ENCODE peak calls at places on chromosomes 4 and X, in eight cellular contexts. One of them, this sample, is unnamed.

GRCh38 chr4:84750260-84750955 is 167.5 kb downstream of the CDS1 start:
- DNase-seq in right atrium auricular region: no peak
- DNase-seq in ureter: no peak
- DNase-seq in NCI-H1417: peak; percentile 56
- DNase-seq in T-helper 2 cell: no peak
- DNase-seq in EL: peak; percentile 49
- DNase-seq in HT-29: peak; percentile 50
- DNase-seq in Ammon's horn: peak; percentile 64
- DNase-seq in this sample: peak; percentile 46

GRCh38 chr4:158131037-158131436 is 41.8 kb downstream of the GASK1B start:
- DNase-seq in T-helper 2 cell: no peak
- DNase-seq in HT-29: no peak
- DNase-seq in NCI-H1417: no peak
- DNase-seq in right atrium auricular region: no peak
- DNase-seq in ureter: no peak
- DNase-seq in Ammon's horn: no peak
- DNase-seq in EL: peak; percentile 6
- DNase-seq in this sample: no peak

GRCh38 chrX:108304210-108304609 is 134.0 kb downstream of the COL4A6 start:
- DNase-seq in EL: no peak
- DNase-seq in Ammon's horn: no peak
- DNase-seq in T-helper 2 cell: no peak
- DNase-seq in right atrium auricular region: no peak
- DNase-seq in HT-29: peak; percentile 36
- DNase-seq in ureter: no peak
- DNase-seq in NCI-H1417: no peak
- DNase-seq in this sample: no peak

GRCh38 chrX:155148724-155149537 is 67.3 kb upstream of the VBP1 start:
- DNase-seq in right atrium auricular region: no peak
- DNase-seq in T-helper 2 cell: no peak
- DNase-seq in HT-29: peak; percentile 49
- DNase-seq in Ammon's horn: peak; percentile 1
- DNase-seq in NCI-H1417: peak; percentile 31
- DNase-seq in EL: peak; percentile 13
- DNase-seq in ureter: no peak
- DNase-seq in this sample: no peak

GRCh38 chr4:10079256-10079655 is 37.3 kb downstream of the WDR1 start:
- DNase-seq in HT-29: no peak
- DNase-seq in right atrium auricular region: no peak
- DNase-seq in T-helper 2 cell: no peak
- DNase-seq in NCI-H1417: no peak
- DNase-seq in ureter: no peak
- DNase-seq in Ammon's horn: no peak
- DNase-seq in EL: no peak
- DNase-seq in this sample: no peak

GRCh38 chr4:84915396-84915780 is 51.1 kb downstream of the WDFY3 start:
- DNase-seq in HT-29: no peak
- DNase-seq in Ammon's horn: no peak
- DNase-seq in right atrium auricular region: no peak
- DNase-seq in T-helper 2 cell: no peak
- DNase-seq in ureter: no peak
- DNase-seq in NCI-H1417: no peak
- DNase-seq in EL: no peak
- DNase-seq in this sample: peak; percentile 75

GRCh38 chr4:39637572-39638357 is 900 bp downstream of the SMIM14 start:
- DNase-seq in NCI-H1417: peak; percentile 67
- DNase-seq in Ammon's horn: peak; percentile 74
- DNase-seq in HT-29: peak; percentile 82
- DNase-seq in T-helper 2 cell: no peak
- DNase-seq in right atrium auricular region: peak; percentile 68
- DNase-seq in EL: peak; percentile 76
- DNase-seq in ureter: no peak
- DNase-seq in this sample: no peak

GRCh38 chrX:40268126-40268525 is 170.4 kb upstream of the BCOR start:
- DNase-seq in Ammon's horn: no peak
- DNase-seq in HT-29: no peak
- DNase-seq in EL: no peak
- DNase-seq in T-helper 2 cell: no peak
- DNase-seq in right atrium auricular region: no peak
- DNase-seq in NCI-H1417: no peak
- DNase-seq in ureter: no peak
- DNase-seq in this sample: no peak

GRCh38 chr4:137367608-137368007 is 164.7 kb downstream of the PCDH18 start:
- DNase-seq in NCI-H1417: no peak
- DNase-seq in T-helper 2 cell: no peak
- DNase-seq in right atrium auricular region: no peak
- DNase-seq in Ammon's horn: no peak
- DNase-seq in ureter: no peak
- DNase-seq in EL: peak; percentile 74
- DNase-seq in HT-29: no peak
- DNase-seq in this sample: no peak

GRCh38 chr4:177975315-177975714 is 533.1 kb upstream of the AGA start:
- DNase-seq in HT-29: no peak
- DNase-seq in right atrium auricular region: no peak
- DNase-seq in ureter: no peak
- DNase-seq in NCI-H1417: no peak
- DNase-seq in T-helper 2 cell: no peak
- DNase-seq in EL: no peak
- DNase-seq in Ammon's horn: no peak
- DNase-seq in this sample: no peak

GRCh38 chrX:18410038-18410437 is 15.4 kb upstream of the CDKL5 start:
- DNase-seq in T-helper 2 cell: no peak
- DNase-seq in ureter: no peak
- DNase-seq in Ammon's horn: peak; percentile 44
- DNase-seq in NCI-H1417: peak; percentile 3
- DNase-seq in HT-29: no peak
- DNase-seq in right atrium auricular region: no peak
- DNase-seq in EL: peak; percentile 10
- DNase-seq in this sample: peak; percentile 18

GRCh38 chr4:152983774-152984411 is 47.8 kb downstream of the FHDC1 start:
- DNase-seq in EL: peak; percentile 61
- DNase-seq in right atrium auricular region: no peak
- DNase-seq in Ammon's horn: peak; percentile 41
- DNase-seq in ureter: no peak
- DNase-seq in HT-29: no peak
- DNase-seq in T-helper 2 cell: no peak
- DNase-seq in NCI-H1417: no peak
- DNase-seq in this sample: no peak

GRCh38 chrX:141733371-141733770 is 34.8 kb upstream of the SPANXD start:
- DNase-seq in HT-29: no peak
- DNase-seq in right atrium auricular region: no peak
- DNase-seq in NCI-H1417: no peak
- DNase-seq in EL: peak; percentile 28
- DNase-seq in ureter: no peak
- DNase-seq in T-helper 2 cell: no peak
- DNase-seq in Ammon's horn: no peak
- DNase-seq in this sample: no peak

GRCh38 chr4:128823025-128823661 is 13.6 kb downstream of the JADE1 start:
- DNase-seq in Ammon's horn: no peak
- DNase-seq in right atrium auricular region: no peak
- DNase-seq in T-helper 2 cell: no peak
- DNase-seq in ureter: no peak
- DNase-seq in HT-29: no peak
- DNase-seq in EL: peak; percentile 93
- DNase-seq in NCI-H1417: no peak
- DNase-seq in this sample: no peak

GRCh38 chr4:61149278-61149677 is 50.8 kb upstream of the ADGRL3 start:
- DNase-seq in T-helper 2 cell: no peak
- DNase-seq in HT-29: no peak
- DNase-seq in NCI-H1417: no peak
- DNase-seq in EL: peak; percentile 2
- DNase-seq in Ammon's horn: no peak
- DNase-seq in right atrium auricular region: no peak
- DNase-seq in ureter: no peak
- DNase-seq in this sample: no peak

GRCh38 chr4:15144249-15144966 is 142.1 kb downstream of the CPEB2 start:
- DNase-seq in HT-29: no peak
- DNase-seq in Ammon's horn: peak; percentile 54
- DNase-seq in ureter: no peak
- DNase-seq in T-helper 2 cell: no peak
- DNase-seq in EL: no peak
- DNase-seq in right atrium auricular region: no peak
- DNase-seq in NCI-H1417: no peak
- DNase-seq in this sample: peak; percentile 19

GRCh38 chrX:17027931-17028330 is 81.5 kb downstream of the REPS2 start:
- DNase-seq in ureter: no peak
- DNase-seq in Ammon's horn: no peak
- DNase-seq in T-helper 2 cell: no peak
- DNase-seq in NCI-H1417: no peak
- DNase-seq in EL: no peak
- DNase-seq in HT-29: no peak
- DNase-seq in right atrium auricular region: no peak
- DNase-seq in this sample: no peak

GRCh38 chr4:7909966-7910720 is 29.5 kb downstream of the AFAP1 start:
- DNase-seq in right atrium auricular region: no peak
- DNase-seq in T-helper 2 cell: no peak
- DNase-seq in Ammon's horn: no peak
- DNase-seq in NCI-H1417: no peak
- DNase-seq in EL: peak; percentile 45
- DNase-seq in HT-29: no peak
- DNase-seq in ureter: no peak
- DNase-seq in this sample: no peak

GRCh38 chrX:132957211-132958085 is 981 bp downstream of the HS6ST2 start:
- DNase-seq in right atrium auricular region: no peak
- DNase-seq in HT-29: no peak
- DNase-seq in EL: no peak
- DNase-seq in T-helper 2 cell: no peak
- DNase-seq in NCI-H1417: no peak
- DNase-seq in ureter: no peak
- DNase-seq in Ammon's horn: no peak
- DNase-seq in this sample: no peak

GRCh38 chr4:185201983-185202962 is 1.5 kb downstream of the CFAP97 start:
- DNase-seq in T-helper 2 cell: no peak
- DNase-seq in Ammon's horn: no peak
- DNase-seq in HT-29: peak; percentile 63
- DNase-seq in NCI-H1417: peak; percentile 0
- DNase-seq in EL: no peak
- DNase-seq in right atrium auricular region: no peak
- DNase-seq in ureter: no peak
- DNase-seq in this sample: no peak

GRCh38 chr4:82525287-82525898 is 36.4 kb downstream of the TMEM150C start:
- DNase-seq in Ammon's horn: no peak
- DNase-seq in HT-29: no peak
- DNase-seq in T-helper 2 cell: no peak
- DNase-seq in ureter: no peak
- DNase-seq in NCI-H1417: no peak
- DNase-seq in right atrium auricular region: no peak
- DNase-seq in EL: peak; percentile 16
- DNase-seq in this sample: no peak

GRCh38 chrX:114619874-114620273 is 36.0 kb downstream of the HTR2C start:
- DNase-seq in EL: no peak
- DNase-seq in ureter: no peak
- DNase-seq in T-helper 2 cell: no peak
- DNase-seq in Ammon's horn: no peak
- DNase-seq in HT-29: peak; percentile 27
- DNase-seq in NCI-H1417: no peak
- DNase-seq in right atrium auricular region: no peak
- DNase-seq in this sample: no peak

GRCh38 chr4:55528495-55528894 is 18.2 kb downstream of the CLOCK start:
- DNase-seq in NCI-H1417: no peak
- DNase-seq in HT-29: no peak
- DNase-seq in Ammon's horn: no peak
- DNase-seq in ureter: no peak
- DNase-seq in right atrium auricular region: no peak
- DNase-seq in T-helper 2 cell: no peak
- DNase-seq in EL: no peak
- DNase-seq in this sample: no peak

GRCh38 chrX:110389570-110389969 is 30.9 kb downstream of the RTL9 start:
- DNase-seq in T-helper 2 cell: no peak
- DNase-seq in ureter: no peak
- DNase-seq in right atrium auricular region: no peak
- DNase-seq in NCI-H1417: no peak
- DNase-seq in EL: no peak
- DNase-seq in Ammon's horn: no peak
- DNase-seq in HT-29: no peak
- DNase-seq in this sample: no peak

GRCh38 chr4:107131295-107131694 is 95.2 kb upstream of the DKK2 start:
- DNase-seq in T-helper 2 cell: no peak
- DNase-seq in right atrium auricular region: no peak
- DNase-seq in HT-29: no peak
- DNase-seq in EL: peak; percentile 14
- DNase-seq in NCI-H1417: no peak
- DNase-seq in ureter: no peak
- DNase-seq in Ammon's horn: no peak
- DNase-seq in this sample: no peak

GRCh38 chr4:146063143-146063542 is 112.4 kb upstream of the LSM6 start:
- DNase-seq in T-helper 2 cell: no peak
- DNase-seq in right atrium auricular region: no peak
- DNase-seq in Ammon's horn: no peak
- DNase-seq in HT-29: no peak
- DNase-seq in NCI-H1417: no peak
- DNase-seq in ureter: no peak
- DNase-seq in EL: no peak
- DNase-seq in this sample: no peak

GRCh38 chrX:103081051-103081450 is 11.9 kb downstream of the NXF3 start:
- DNase-seq in HT-29: no peak
- DNase-seq in ureter: no peak
- DNase-seq in T-helper 2 cell: no peak
- DNase-seq in NCI-H1417: no peak
- DNase-seq in Ammon's horn: no peak
- DNase-seq in EL: no peak
- DNase-seq in right atrium auricular region: no peak
- DNase-seq in this sample: no peak

GRCh38 chrX:1084689-1085088 is 127.8 kb downstream of the CRLF2 start:
- DNase-seq in T-helper 2 cell: no peak
- DNase-seq in HT-29: no peak
- DNase-seq in ureter: no peak
- DNase-seq in NCI-H1417: no peak
- DNase-seq in Ammon's horn: no peak
- DNase-seq in EL: no peak
- DNase-seq in right atrium auricular region: no peak
- DNase-seq in this sample: no peak

GRCh38 chrX:150990910-150991309 is 7.8 kb downstream of the HMGB3 start:
- DNase-seq in NCI-H1417: no peak
- DNase-seq in T-helper 2 cell: no peak
- DNase-seq in EL: no peak
- DNase-seq in right atrium auricular region: no peak
- DNase-seq in ureter: no peak
- DNase-seq in HT-29: no peak
- DNase-seq in Ammon's horn: no peak
- DNase-seq in this sample: no peak

GRCh38 chr4:57405359-57405758 is 295.2 kb upstream of the IGFBP7 start:
- DNase-seq in right atrium auricular region: no peak
- DNase-seq in Ammon's horn: no peak
- DNase-seq in T-helper 2 cell: no peak
- DNase-seq in NCI-H1417: no peak
- DNase-seq in HT-29: no peak
- DNase-seq in EL: peak; percentile 96
- DNase-seq in ureter: no peak
- DNase-seq in this sample: no peak

GRCh38 chrX:642436-643210 is 12.0 kb downstream of the SHOX start:
- DNase-seq in EL: no peak
- DNase-seq in Ammon's horn: no peak
- DNase-seq in NCI-H1417: no peak
- DNase-seq in HT-29: no peak
- DNase-seq in ureter: peak; percentile 35
- DNase-seq in right atrium auricular region: no peak
- DNase-seq in T-helper 2 cell: no peak
- DNase-seq in this sample: no peak

This sample was measured in LNCaP clone FGC.